ENCODE peak calls at places on chromosomes 12 and 14, in nine cellular contexts. H is thyroid gland, M is stomach, C is breast epithelium, O is A549, L is sigmoid colon, J is prostate gland, Y is right lobe of liver, F is IMR-90. S is an unnamed sample.

GRCh38 chr14:58796636-58797429 is 159.1 kb downstream of the DACT1 start:
- DNase-seq in H (peak), M (no peak), C (no peak), O (no peak), L (no peak), J (no peak), Y (no peak), F (peak), S (no peak)

GRCh38 chr12:33439587-33440011 is at the start of gene SYT10:
- DNase-seq in H (no peak), M (no peak), C (no peak), O (no peak), L (no peak), J (no peak), Y (peak), F (no peak), S (no peak)

GRCh38 chr12:75487310-75487709 is 6.8 kb downstream of the GLIPR1 start:
- DNase-seq in H (no peak), M (no peak), C (no peak), O (no peak), L (no peak), J (no peak), Y (no peak), F (no peak), S (no peak)

GRCh38 chr12:106123110-106123509 is 15.6 kb downstream of the NUAK1 start:
- DNase-seq in H (no peak), M (no peak), C (no peak), O (no peak), L (no peak), J (no peak), Y (no peak), F (no peak), S (no peak)

GRCh38 chr14:72962829-72963312 is 36.6 kb downstream of the DCAF4 start:
- DNase-seq in H (no peak), M (no peak), C (no peak), O (peak), L (no peak), J (no peak), Y (no peak), F (peak), S (peak)

GRCh38 chr12:51318846-51319570 is 5.0 kb downstream of the BIN2 start:
- DNase-seq in H (peak), M (no peak), C (no peak), O (no peak), L (no peak), J (no peak), Y (no peak), F (no peak), S (peak)

GRCh38 chr14:42421377-42422078 is 814.9 kb downstream of the LRFN5 start:
- DNase-seq in H (no peak), M (no peak), C (no peak), O (no peak), L (no peak), J (no peak), Y (no peak), F (no peak), S (no peak)

GRCh38 chr14:55121628-55122440 is 7.2 kb upstream of the LGALS3 start:
- DNase-seq in H (no peak), M (no peak), C (no peak), O (no peak), L (no peak), J (no peak), Y (no peak), F (no peak), S (no peak)

GRCh38 chr14:104120281-104120741 is 18.1 kb upstream of the KIF26A start:
- DNase-seq in H (no peak), M (peak), C (peak), O (no peak), L (no peak), J (no peak), Y (peak), F (no peak), S (no peak)

GRCh38 chr12:107513184-107513583 is 172.4 kb upstream of the PWP1 start:
- DNase-seq in H (no peak), M (no peak), C (no peak), O (no peak), L (no peak), J (no peak), Y (no peak), F (no peak), S (no peak)

GRCh38 chr14:51897791-51898190 is 37.4 kb downstream of the GNG2 start:
- DNase-seq in H (no peak), M (no peak), C (no peak), O (no peak), L (no peak), J (no peak), Y (no peak), F (no peak), S (no peak)

GRCh38 chr14:61101803-61102548 is 120.9 kb downstream of the SLC38A6 start:
- DNase-seq in H (no peak), M (no peak), C (no peak), O (peak), L (no peak), J (no peak), Y (no peak), F (peak), S (no peak)

GRCh38 chr14:92204792-92205191 is 83.0 kb downstream of the CPSF2 start:
- DNase-seq in H (no peak), M (no peak), C (no peak), O (no peak), L (no peak), J (no peak), Y (no peak), F (no peak), S (no peak)

GRCh38 chr12:25716842-25717241 is 163.8 kb upstream of the LMNTD1 start:
- DNase-seq in H (no peak), M (no peak), C (no peak), O (no peak), L (no peak), J (no peak), Y (no peak), F (no peak), S (no peak)

GRCh38 chr12:71810905-71811304 is 28.7 kb upstream of the TBC1D15 start:
- DNase-seq in H (no peak), M (no peak), C (no peak), O (no peak), L (no peak), J (no peak), Y (no peak), F (no peak), S (no peak)

GRCh38 chr12:98745578-98746391 is 100.7 kb downstream of the APAF1 start:
- DNase-seq in H (peak), M (no peak), C (no peak), O (no peak), L (no peak), J (no peak), Y (no peak), F (peak), S (no peak)

GRCh38 chr14:97377550-97377949 is 580.4 kb downstream of the VRK1 start:
- DNase-seq in H (no peak), M (no peak), C (no peak), O (no peak), L (no peak), J (no peak), Y (no peak), F (no peak), S (no peak)

GRCh38 chr14:100531591-100532121 is 55.6 kb downstream of the BEGAIN start:
- DNase-seq in H (no peak), M (peak), C (peak), O (no peak), L (peak), J (no peak), Y (peak), F (no peak), S (no peak)

GRCh38 chr12:14776236-14776959 is 26.9 kb downstream of the WBP11 start:
- DNase-seq in H (no peak), M (no peak), C (no peak), O (peak), L (no peak), J (no peak), Y (no peak), F (peak), S (no peak)

GRCh38 chr12:6735448-6736191 is 11.8 kb downstream of the COPS7A start:
- DNase-seq in H (peak), M (peak), C (peak), O (peak), L (peak), J (peak), Y (peak), F (peak), S (peak)

GRCh38 chr12:91333966-91334365 is 151.3 kb upstream of the DCN start:
- DNase-seq in H (no peak), M (no peak), C (no peak), O (no peak), L (no peak), J (no peak), Y (no peak), F (no peak), S (no peak)

GRCh38 chr14:101226265-101226602 is 322.7 kb upstream of the RTL1 start:
- DNase-seq in H (no peak), M (no peak), C (no peak), O (no peak), L (no peak), J (no peak), Y (no peak), F (no peak), S (no peak)

GRCh38 chr12:89238593-89238992 is 113.7 kb downstream of the DUSP6 start:
- DNase-seq in H (no peak), M (no peak), C (no peak), O (no peak), L (no peak), J (no peak), Y (no peak), F (no peak), S (no peak)

GRCh38 chr14:26839481-26839880 is 241.6 kb upstream of the NOVA1 start:
- DNase-seq in H (no peak), M (no peak), C (no peak), O (no peak), L (no peak), J (no peak), Y (no peak), F (no peak), S (no peak)

GRCh38 chr14:50013198-50013918 is 103.0 kb downstream of the VCPKMT start:
- DNase-seq in H (no peak), M (no peak), C (no peak), O (no peak), L (no peak), J (peak), Y (no peak), F (no peak), S (no peak)

GRCh38 chr14:39446131-39446744 is 14.0 kb upstream of the FBXO33 start:
- DNase-seq in H (no peak), M (no peak), C (no peak), O (no peak), L (no peak), J (no peak), Y (no peak), F (no peak), S (no peak)

GRCh38 chr14:84028205-84028604 is 1501.7 kb upstream of the FLRT2 start:
- DNase-seq in H (no peak), M (no peak), C (no peak), O (no peak), L (no peak), J (no peak), Y (no peak), F (no peak), S (no peak)

GRCh38 chr14:42965512-42965911 is 1358.8 kb downstream of the LRFN5 start:
- DNase-seq in H (no peak), M (no peak), C (no peak), O (no peak), L (no peak), J (no peak), Y (no peak), F (no peak), S (no peak)

GRCh38 chr12:15532364-15532977 is 210.2 kb downstream of the PTPRO start:
- DNase-seq in H (no peak), M (no peak), C (no peak), O (peak), L (no peak), J (no peak), Y (no peak), F (peak), S (peak)

GRCh38 chr14:86575141-86575540 is 1045.2 kb downstream of the FLRT2 start:
- DNase-seq in H (no peak), M (no peak), C (no peak), O (no peak), L (no peak), J (no peak), Y (no peak), F (peak), S (no peak)

GRCh38 chr14:104390941-104391901 is 188.3 kb upstream of the C14orf180 start:
- DNase-seq in H (no peak), M (peak), C (peak), O (no peak), L (peak), J (no peak), Y (no peak), F (no peak), S (no peak)

GRCh38 chr14:100554696-100555320 is 32.4 kb downstream of the BEGAIN start:
- DNase-seq in H (no peak), M (no peak), C (no peak), O (no peak), L (no peak), J (no peak), Y (no peak), F (no peak), S (no peak)

GRCh38 chr14:56099081-56099797 is 19.0 kb upstream of the PELI2 start:
- DNase-seq in H (no peak), M (no peak), C (no peak), O (no peak), L (no peak), J (no peak), Y (no peak), F (no peak), S (no peak)

GRCh38 chr12:113766133-113766879 is 199.8 kb downstream of the RBM19 start:
- DNase-seq in H (no peak), M (no peak), C (no peak), O (peak), L (no peak), J (no peak), Y (peak), F (no peak), S (no peak)

GRCh38 chr14:102697125-102697900 is 79.9 kb upstream of the TRAF3 start:
- DNase-seq in H (no peak), M (no peak), C (no peak), O (no peak), L (no peak), J (no peak), Y (no peak), F (no peak), S (no peak)

GRCh38 chr12:101773560-101774206 is 34.4 kb upstream of the SYCP3 start:
- DNase-seq in H (peak), M (peak), C (peak), O (peak), L (peak), J (peak), Y (no peak), F (peak), S (peak)

GRCh38 chr14:29930283-29930682 is 2.6 kb upstream of the PRKD1 start:
- DNase-seq in H (no peak), M (no peak), C (no peak), O (no peak), L (no peak), J (no peak), Y (no peak), F (peak), S (no peak)

GRCh38 chr12:92369643-92370042 is 224.0 kb upstream of the BTG1 start:
- DNase-seq in H (no peak), M (no peak), C (no peak), O (peak), L (no peak), J (no peak), Y (no peak), F (no peak), S (no peak)

GRCh38 chr14:53432378-53432802 is 279.3 kb upstream of the DDHD1 start:
- DNase-seq in H (peak), M (no peak), C (no peak), O (peak), L (no peak), J (no peak), Y (no peak), F (peak), S (no peak)

GRCh38 chr12:4289334-4289878 is 15.8 kb downstream of the CCND2 start:
- DNase-seq in H (no peak), M (no peak), C (no peak), O (no peak), L (no peak), J (no peak), Y (no peak), F (no peak), S (no peak)

GRCh38 chr12:4288296-4289019 is 14.9 kb downstream of the CCND2 start:
- DNase-seq in H (no peak), M (no peak), C (no peak), O (no peak), L (no peak), J (no peak), Y (no peak), F (no peak), S (no peak)

GRCh38 chr12:4286228-4286627 is 12.7 kb downstream of the CCND2 start:
- DNase-seq in H (no peak), M (no peak), C (no peak), O (no peak), L (no peak), J (no peak), Y (no peak), F (no peak), S (no peak)

GRCh38 chr12:4286771-4287317 is 13.3 kb downstream of the CCND2 start:
- DNase-seq in H (no peak), M (no peak), C (no peak), O (no peak), L (no peak), J (no peak), Y (no peak), F (no peak), S (no peak)

GRCh38 chr12:4287325-4288290 is 14.0 kb downstream of the CCND2 start:
- DNase-seq in H (no peak), M (no peak), C (no peak), O (no peak), L (no peak), J (no peak), Y (no peak), F (no peak), S (no peak)
- TF ChIP-seq POLR2A in H (no peak), M (no peak), C (no peak), O (no peak), L (no peak), J (no peak), Y (no peak), F (no peak), S (no peak)

DNA sequence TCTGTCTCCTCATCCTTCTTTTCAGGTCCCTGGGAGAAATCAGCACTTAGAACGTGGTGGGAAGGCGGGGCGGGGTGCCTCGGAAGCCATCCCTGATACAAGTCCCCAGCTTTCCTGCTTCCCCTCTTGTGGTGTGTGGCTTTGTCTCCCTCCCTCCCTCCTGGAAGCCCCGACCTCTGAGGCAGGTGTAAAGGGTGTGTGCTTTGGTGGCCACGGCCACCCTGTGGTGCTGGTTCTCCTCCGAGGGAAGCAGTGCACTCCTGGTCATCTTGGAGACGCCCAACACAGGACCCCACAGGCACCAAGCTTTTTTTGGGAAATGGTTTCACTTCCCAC is 2.0 kb downstream of the B3GNT4 start:
- DNase-seq in H (no peak), M (no peak), C (peak), O (no peak), L (no peak), J (no peak), Y (no peak), F (no peak), S (no peak)
- TF ChIP-seq POLR2A in H (no peak), M (no peak), C (no peak), O (no peak), L (no peak), J (no peak), Y (no peak), F (no peak), S (no peak)

GRCh38 chr12:53675701-53676607 is at the start of gene ATP5MC2:
- DNase-seq in H (peak), M (peak), C (peak), O (peak), L (peak), J (peak), Y (peak), F (peak), S (peak)
- TF ChIP-seq POLR2A in H (peak), M (no peak), C (peak), O (peak), L (peak), J (peak), Y (peak), F (peak), S (peak)

DNA sequence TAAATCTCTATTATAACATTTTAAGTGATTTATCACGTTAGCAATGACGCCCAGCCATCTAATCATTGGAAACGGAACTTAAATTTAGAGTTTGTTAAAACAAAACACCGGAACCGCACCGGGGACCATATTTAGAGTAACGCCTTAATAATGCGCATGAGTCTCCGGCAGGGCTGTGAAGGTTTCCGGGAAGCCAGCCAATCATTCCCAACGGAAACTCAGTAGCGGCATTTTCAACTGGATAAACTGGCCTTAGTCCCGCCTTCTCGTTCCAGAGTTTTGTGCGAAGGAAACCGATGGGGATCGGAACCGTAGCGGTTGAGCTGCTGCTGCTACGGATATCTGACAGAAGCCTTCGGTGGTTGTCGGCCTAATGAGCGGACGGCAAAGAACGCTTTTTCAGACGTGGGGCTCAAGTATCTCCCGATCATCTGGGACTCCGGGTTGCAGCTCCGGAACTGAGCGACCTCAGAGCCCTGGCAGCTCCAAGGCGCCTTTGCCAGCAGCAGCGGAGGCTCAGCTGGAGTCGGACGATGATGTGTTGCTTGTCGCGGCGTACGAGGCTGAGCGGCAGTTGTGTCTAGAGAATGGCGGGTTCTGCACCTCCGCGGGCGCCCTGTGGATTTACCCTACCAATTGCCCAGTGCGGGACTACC is at the start of gene FANCM:
- DNase-seq in H (peak), M (peak), C (peak), O (peak), L (peak), J (peak), Y (peak), F (peak), S (peak)
- TF ChIP-seq POLR2A in H (peak), M (no peak), C (no peak), O (peak), L (no peak), J (peak), Y (peak), F (no peak), S (no peak)

GRCh38 chr12:65496617-65497016 is 218.1 kb downstream of the MSRB3 start:
- DNase-seq in H (no peak), M (no peak), C (no peak), O (no peak), L (no peak), J (no peak), Y (no peak), F (peak), S (no peak)

GRCh38 chr12:65494537-65494936 is 216.1 kb downstream of the MSRB3 start:
- DNase-seq in H (no peak), M (no peak), C (no peak), O (peak), L (no peak), J (no peak), Y (no peak), F (no peak), S (no peak)

GRCh38 chr12:65493893-65494205 is 215.4 kb downstream of the MSRB3 start:
- DNase-seq in H (no peak), M (no peak), C (no peak), O (no peak), L (no peak), J (no peak), Y (no peak), F (no peak), S (no peak)

GRCh38 chr12:65492997-65493892 is 214.8 kb downstream of the MSRB3 start:
- DNase-seq in H (no peak), M (no peak), C (no peak), O (no peak), L (no peak), J (no peak), Y (no peak), F (no peak), S (no peak)

DNA sequence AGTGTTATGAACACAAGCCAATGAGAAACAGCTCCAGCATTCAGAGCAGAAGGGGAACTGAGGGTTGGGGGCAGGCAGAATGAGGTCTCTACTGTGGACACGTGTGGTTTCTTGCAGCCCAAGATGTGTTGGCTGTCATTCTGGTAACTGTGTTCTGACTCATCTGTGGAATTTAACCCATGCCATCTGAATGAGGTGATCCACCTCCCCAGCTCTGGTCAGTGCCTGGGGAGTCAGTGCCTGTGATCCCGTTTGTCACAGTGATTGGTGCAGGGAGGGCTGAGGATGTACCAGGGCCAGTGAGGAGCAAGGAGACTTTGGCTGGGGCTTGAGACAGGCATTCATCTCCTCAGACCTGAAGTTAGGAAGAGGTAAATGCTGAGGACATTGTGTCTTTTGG is 216.8 kb downstream of the MSRB3 start:
- DNase-seq in H (no peak), M (no peak), C (no peak), O (peak), L (no peak), J (no peak), Y (no peak), F (peak), S (no peak)
- TF ChIP-seq POLR2A in H (no peak), M (no peak), C (no peak), O (no peak), L (no peak), J (no peak), Y (no peak), F (no peak), S (no peak)